ENCODE peak calls at places on chromosomes 6 and 20, in four cellular contexts. L is RWPE1, S is T-helper 9 cell, I is nucleus accumbens. Y is an unnamed sample.

GRCh38 chr20:25308671-25309394 is 60.9 kb downstream of the PYGB start:
- DNase-seq in S (no peak), I (no peak), L (no peak), Y (no peak)

GRCh38 chr20:62741191-62741676 is 32.6 kb downstream of the NTSR1 start:
- DNase-seq in I (no peak), L (no peak), S (no peak), Y (no peak)

GRCh38 chr20:37395921-37396519 is 50.1 kb downstream of the SRC start:
- DNase-seq in I (no peak), L (no peak), S (no peak), Y (no peak)

GRCh38 chr6:131629656-131630055 is 1.6 kb upstream of the MED23 start:
- DNase-seq in L (no peak), I (no peak), S (no peak), Y (no peak)

GRCh38 chr6:108798672-108799355 is 49.4 kb upstream of the ARMC2 start:
- DNase-seq in L (no peak), I (no peak), S (peak; percentile 34), Y (peak; percentile 50)

GRCh38 chr6:113172531-113172966 is 684.6 kb upstream of the MARCKS start:
- DNase-seq in L (no peak), S (no peak), I (peak; percentile 8), Y (no peak)

GRCh38 chr6:142756215-142756630 is 188.8 kb downstream of the HIVEP2 start:
- DNase-seq in I (no peak), S (no peak), L (peak; percentile 30), Y (no peak)

GRCh38 chr6:116450769-116451740 is 10.1 kb upstream of the CALHM6 start:
- DNase-seq in I (no peak), L (no peak), S (no peak), Y (no peak)

GRCh38 chr20:50267041-50267865 is 76.6 kb downstream of the CEBPB start:
- DNase-seq in L (peak; percentile 78), S (no peak), I (no peak), Y (no peak)

GRCh38 chr20:31835977-31836852 is 9.2 kb downstream of the FOXS1 start:
- DNase-seq in I (no peak), L (peak; percentile 97), S (no peak), Y (no peak)

Y was measured in effector memory CD8-positive, alpha-beta T cell.